ENCODE peak calls at places on chromosomes 2 and 18, in six cellular contexts. C, A, N, I, H and W are unnamed samples.
A peak's percentile ranks its signal among the peaks of the same experiment; 100 is the strongest.

GRCh38 chr2:8426577-8426976 is 255.3 kb upstream of the ID2 start:
- DNase-seq in C (no peak), A (no peak), N (no peak), I (no peak), H (no peak), W (no peak)

GRCh38 chr2:108586116-108586515 is 51.8 kb downstream of the LIMS1 start:
- DNase-seq in C (no peak), A (no peak), N (no peak), I (no peak), H (no peak), W (no peak)

GRCh38 chr2:168573128-168573903 is 117.2 kb downstream of the CERS6 start:
- DNase-seq in C (no peak), A (no peak), N (peak; percentile 54), I (no peak), H (no peak), W (no peak)

GRCh38 chr18:79410731-79411613 is 15.2 kb downstream of the NFATC1 start:
- DNase-seq in C (no peak), A (peak; percentile 23), N (no peak), I (no peak), H (no peak), W (no peak)

GRCh38 chr2:120734930-120735611 is 597 bp upstream of the GLI2 start:
- DNase-seq in C (peak; percentile 67), A (no peak), N (peak; percentile 30), I (no peak), H (no peak), W (no peak)

GRCh38 chr2:150586858-150587257 is 99.4 kb upstream of the RND3 start:
- DNase-seq in C (no peak), A (no peak), N (peak; percentile 84), I (no peak), H (no peak), W (no peak)

GRCh38 chr2:207289295-207290018 is 123.7 kb upstream of the KLF7 start:
- DNase-seq in C (no peak), A (no peak), N (peak; percentile 39), I (no peak), H (no peak), W (no peak)

GRCh38 chr2:238096311-238097011 is 3.7 kb upstream of the ESPNL start:
- DNase-seq in C (no peak), A (no peak), N (no peak), I (no peak), H (no peak), W (peak; percentile 72)

GRCh38 chr2:45567288-45567963 is 43.6 kb downstream of the SRBD1 start:
- DNase-seq in C (no peak), A (no peak), N (no peak), I (no peak), H (no peak), W (no peak)

GRCh38 chr2:159615936-159616733 is at the start of gene BAZ2B:
- DNase-seq in C (peak; percentile 88), A (no peak), N (peak; percentile 83), I (peak; percentile 2), H (peak; percentile 63), W (peak; percentile 31)

GRCh38 chr2:118844261-118845004 is 3.0 kb downstream of the EN1 start:
- DNase-seq in C (peak; percentile 47), A (no peak), N (no peak), I (no peak), H (no peak), W (peak; percentile 51)

GRCh38 chr2:203126971-203127370 is 111.8 kb upstream of the CYP20A1 start:
- DNase-seq in C (no peak), A (no peak), N (peak; percentile 13), I (no peak), H (no peak), W (no peak)

GRCh38 chr2:150165988-150166965 is 321.2 kb downstream of the RND3 start:
- DNase-seq in C (no peak), A (no peak), N (peak; percentile 21), I (no peak), H (peak; percentile 57), W (no peak)

GRCh38 chr2:218856168-218856895 is 3.3 kb upstream of the WNT6 start:
- DNase-seq in C (no peak), A (no peak), N (no peak), I (no peak), H (no peak), W (no peak)

GRCh38 chr2:132009874-132010521 is 151.8 kb downstream of the ANKRD30BL start:
- DNase-seq in C (peak; percentile 57), A (no peak), N (peak; percentile 0), I (no peak), H (no peak), W (no peak)

GRCh38 chr18:34901299-34901698 is 139.9 kb upstream of the MAPRE2 start:
- DNase-seq in C (no peak), A (no peak), N (peak; percentile 7), I (no peak), H (no peak), W (no peak)

GRCh38 chr18:46067431-46068007 is 4.5 kb downstream of the PSTPIP2 start:
- DNase-seq in C (no peak), A (no peak), N (peak; percentile 22), I (no peak), H (no peak), W (no peak)

GRCh38 chr2:18117592-18117991 is 239.1 kb downstream of the KCNS3 start:
- DNase-seq in C (no peak), A (no peak), N (peak; percentile 16), I (no peak), H (no peak), W (no peak)

GRCh38 chr2:102180687-102180999 is 6.2 kb upstream of the IL1RL2 start:
- DNase-seq in C (no peak), A (no peak), N (no peak), I (no peak), H (no peak), W (no peak)

GRCh38 chr2:45329045-45329677 is 281.9 kb downstream of the SRBD1 start:
- DNase-seq in C (peak; percentile 31), A (no peak), N (no peak), I (no peak), H (no peak), W (no peak)

GRCh38 chr2:197279997-197280756 is 30.4 kb downstream of the ANKRD44 start:
- DNase-seq in C (peak; percentile 50), A (no peak), N (peak; percentile 37), I (no peak), H (no peak), W (no peak)

GRCh38 chr2:96760986-96761832 is 507 bp downstream of the CNNM4 start:
- DNase-seq in C (peak; percentile 83), A (peak; percentile 59), N (peak; percentile 30), I (no peak), H (peak; percentile 40), W (peak; percentile 82)

GRCh38 chr18:67483237-67483636 is 33.3 kb downstream of the DSEL start:
- DNase-seq in C (peak; percentile 36), A (no peak), N (peak; percentile 17), I (no peak), H (peak; percentile 7), W (no peak)

GRCh38 chr2:30373881-30374302 is 73.2 kb upstream of the LCLAT1 start:
- DNase-seq in C (no peak), A (no peak), N (no peak), I (no peak), H (no peak), W (no peak)

GRCh38 chr2:186348200-186348599 is 137.9 kb upstream of the ZC3H15 start:
- DNase-seq in C (no peak), A (no peak), N (peak; percentile 61), I (no peak), H (no peak), W (no peak)

GRCh38 chr2:32711219-32711618 is 83.4 kb downstream of the TTC27 start:
- DNase-seq in C (no peak), A (no peak), N (peak; percentile 90), I (no peak), H (no peak), W (no peak)

GRCh38 chr2:120771111-120771555 is 35.5 kb downstream of the GLI2 start:
- DNase-seq in C (no peak), A (peak; percentile 45), N (no peak), I (no peak), H (no peak), W (no peak)

GRCh38 chr18:10570622-10571021 is 44.8 kb downstream of the NAPG start:
- DNase-seq in C (no peak), A (no peak), N (no peak), I (no peak), H (no peak), W (no peak)

GRCh38 chr2:218399391-218400166 is at the start of gene CTDSP1:
- DNase-seq in C (peak; percentile 94), A (peak; percentile 98), N (peak; percentile 99), I (peak; percentile 85), H (peak; percentile 94), W (peak; percentile 93)

GRCh38 chr2:63023444-63023843 is 27.2 kb upstream of the OTX1 start:
- DNase-seq in C (no peak), A (no peak), N (peak; percentile 57), I (no peak), H (no peak), W (no peak)

GRCh38 chr2:96642564-96643350 is at the start of gene FER1L5:
- DNase-seq in C (peak; percentile 67), A (no peak), N (peak; percentile 83), I (no peak), H (peak; percentile 51), W (peak; percentile 90)

GRCh38 chr2:2590141-2590540 is 259.1 kb upstream of the MYT1L start:
- DNase-seq in C (no peak), A (no peak), N (no peak), I (no peak), H (no peak), W (no peak)

GRCh38 chr18:79353238-79353637 is 42.5 kb upstream of the NFATC1 start:
- DNase-seq in C (peak; percentile 26), A (no peak), N (no peak), I (no peak), H (peak; percentile 43), W (peak; percentile 54)

GRCh38 chr2:44825702-44826101 is 115.8 kb upstream of the SIX3 start:
- DNase-seq in C (no peak), A (no peak), N (no peak), I (no peak), H (no peak), W (no peak)

GRCh38 chr2:27091746-27092695 is 5.4 kb downstream of the KHK start:
- DNase-seq in C (no peak), A (no peak), N (no peak), I (no peak), H (no peak), W (peak; percentile 80)

GRCh38 chr2:4827836-4828235 is 864.3 kb upstream of the SOX11 start:
- DNase-seq in C (no peak), A (no peak), N (no peak), I (no peak), H (no peak), W (no peak)

GRCh38 chr2:225512873-225513580 is 113.5 kb downstream of the NYAP2 start:
- DNase-seq in C (no peak), A (no peak), N (no peak), I (no peak), H (no peak), W (no peak)

GRCh38 chr2:70087703-70088507 is 628 bp downstream of the PCBP1 start:
- DNase-seq in C (peak; percentile 76), A (peak; percentile 61), N (peak; percentile 63), I (no peak), H (peak; percentile 28), W (peak; percentile 54)

GRCh38 chr2:189579585-189579984 is 1.0 kb downstream of the SLC40A1 start:
- DNase-seq in C (no peak), A (no peak), N (peak; percentile 57), I (no peak), H (no peak), W (no peak)

GRCh38 chr2:85769236-85769986 is 15.6 kb downstream of the ATOH8 start:
- DNase-seq in C (no peak), A (peak; percentile 35), N (peak; percentile 17), I (no peak), H (no peak), W (no peak)